ENCODE peak calls at places on chromosomes 12 and 14, in four cellular contexts. One of them, this sample, is unnamed.

GRCh38 chr12:109346920-109347319 is 780 bp upstream of the MYO1H start:
- DNase-seq in RWPE2: no peak
- DNase-seq in activated T-cell treated with anti-CD3 and anti-CD28 coated beads, Interleukin-2, amount 50 U/mL, for 72 hours: no peak
- DNase-seq in NK-92 treated with Interleukin-12 subunit alpha and Interleukin-12 subunit beta, amount 100 ng/mL, for 24 hours: no peak
- DNase-seq in this sample: peak; percentile 25

GRCh38 chr12:52006726-52007157 is at the start of gene TAMALIN:
- DNase-seq in activated T-cell treated with anti-CD3 and anti-CD28 coated beads, Interleukin-2, amount 50 U/mL, for 72 hours: peak; percentile 80
- DNase-seq in RWPE2: no peak
- DNase-seq in NK-92 treated with Interleukin-12 subunit alpha and Interleukin-12 subunit beta, amount 100 ng/mL, for 24 hours: no peak
- DNase-seq in this sample: peak; percentile 80

GRCh38 chr14:99125113-99125512 is 146.9 kb downstream of the BCL11B start:
- DNase-seq in RWPE2: no peak
- DNase-seq in activated T-cell treated with anti-CD3 and anti-CD28 coated beads, Interleukin-2, amount 50 U/mL, for 72 hours: no peak
- DNase-seq in NK-92 treated with Interleukin-12 subunit alpha and Interleukin-12 subunit beta, amount 100 ng/mL, for 24 hours: no peak
- DNase-seq in this sample: no peak

GRCh38 chr14:50047274-50047676 is 69.1 kb downstream of the VCPKMT start:
- DNase-seq in activated T-cell treated with anti-CD3 and anti-CD28 coated beads, Interleukin-2, amount 50 U/mL, for 72 hours: no peak
- DNase-seq in RWPE2: no peak
- DNase-seq in NK-92 treated with Interleukin-12 subunit alpha and Interleukin-12 subunit beta, amount 100 ng/mL, for 24 hours: no peak
- DNase-seq in this sample: no peak

GRCh38 chr14:86712727-86713126 is 1182.8 kb downstream of the FLRT2 start:
- DNase-seq in activated T-cell treated with anti-CD3 and anti-CD28 coated beads, Interleukin-2, amount 50 U/mL, for 72 hours: no peak
- DNase-seq in RWPE2: no peak
- DNase-seq in NK-92 treated with Interleukin-12 subunit alpha and Interleukin-12 subunit beta, amount 100 ng/mL, for 24 hours: no peak
- DNase-seq in this sample: no peak

GRCh38 chr12:69329669-69330428 is 18.3 kb upstream of the LYZ start:
- DNase-seq in NK-92 treated with Interleukin-12 subunit alpha and Interleukin-12 subunit beta, amount 100 ng/mL, for 24 hours: no peak
- DNase-seq in activated T-cell treated with anti-CD3 and anti-CD28 coated beads, Interleukin-2, amount 50 U/mL, for 72 hours: no peak
- DNase-seq in RWPE2: no peak
- DNase-seq in this sample: peak; percentile 55

GRCh38 chr14:34711169-34711568 is 3.2 kb downstream of the CFL2 start:
- DNase-seq in activated T-cell treated with anti-CD3 and anti-CD28 coated beads, Interleukin-2, amount 50 U/mL, for 72 hours: no peak
- DNase-seq in NK-92 treated with Interleukin-12 subunit alpha and Interleukin-12 subunit beta, amount 100 ng/mL, for 24 hours: no peak
- DNase-seq in RWPE2: no peak
- DNase-seq in this sample: no peak

GRCh38 chr12:79275631-79276030 is 411.1 kb downstream of the SYT1 start:
- DNase-seq in activated T-cell treated with anti-CD3 and anti-CD28 coated beads, Interleukin-2, amount 50 U/mL, for 72 hours: no peak
- DNase-seq in NK-92 treated with Interleukin-12 subunit alpha and Interleukin-12 subunit beta, amount 100 ng/mL, for 24 hours: no peak
- DNase-seq in RWPE2: no peak
- DNase-seq in this sample: no peak

GRCh38 chr12:2115101-2115845 is 62.5 kb downstream of the CACNA1C start:
- DNase-seq in RWPE2: peak; percentile 64
- DNase-seq in activated T-cell treated with anti-CD3 and anti-CD28 coated beads, Interleukin-2, amount 50 U/mL, for 72 hours: no peak
- DNase-seq in NK-92 treated with Interleukin-12 subunit alpha and Interleukin-12 subunit beta, amount 100 ng/mL, for 24 hours: no peak
- DNase-seq in this sample: no peak

GRCh38 chr14:69887740-69888657 is 8.8 kb downstream of the SMOC1 start:
- DNase-seq in NK-92 treated with Interleukin-12 subunit alpha and Interleukin-12 subunit beta, amount 100 ng/mL, for 24 hours: no peak
- DNase-seq in activated T-cell treated with anti-CD3 and anti-CD28 coated beads, Interleukin-2, amount 50 U/mL, for 72 hours: no peak
- DNase-seq in RWPE2: no peak
- DNase-seq in this sample: no peak

GRCh38 chr14:61511558-61511924 is 183.8 kb upstream of the HIF1A start:
- DNase-seq in activated T-cell treated with anti-CD3 and anti-CD28 coated beads, Interleukin-2, amount 50 U/mL, for 72 hours: peak; percentile 82
- DNase-seq in NK-92 treated with Interleukin-12 subunit alpha and Interleukin-12 subunit beta, amount 100 ng/mL, for 24 hours: no peak
- DNase-seq in RWPE2: no peak
- DNase-seq in this sample: peak; percentile 86

GRCh38 chr12:77979597-77980250 is 149.0 kb downstream of the NAV3 start:
- DNase-seq in activated T-cell treated with anti-CD3 and anti-CD28 coated beads, Interleukin-2, amount 50 U/mL, for 72 hours: no peak
- DNase-seq in RWPE2: no peak
- DNase-seq in NK-92 treated with Interleukin-12 subunit alpha and Interleukin-12 subunit beta, amount 100 ng/mL, for 24 hours: no peak
- DNase-seq in this sample: no peak